ENCODE peak calls at places on chromosome 20, in four cellular contexts. V, L, A and X are unnamed samples.

GRCh38 chr20:55054443-55054842 is 579.0 kb downstream of the DOK5 start:
- DNase-seq in V (no peak), L (no peak), A (no peak), X (no peak)

GRCh38 chr20:5065489-5066383 is 54.0 kb downstream of the PCNA start:
- DNase-seq in V (no peak), L (peak; percentile 64), A (peak; percentile 98), X (peak; percentile 96)

GRCh38 chr20:14913896-14914295 is 576.5 kb upstream of the FLRT3 start:
- DNase-seq in V (no peak), L (no peak), A (no peak), X (no peak)

GRCh38 chr20:38321959-38322598 is 18.1 kb downstream of the BPI start:
- DNase-seq in V (no peak), L (peak; percentile 70), A (peak; percentile 51), X (no peak)

GRCh38 chr20:54714817-54715216 is 239.4 kb downstream of the DOK5 start:
- DNase-seq in V (no peak), L (no peak), A (no peak), X (no peak)

GRCh38 chr20:19783966-19784401 is 25.9 kb downstream of the RIN2 start:
- DNase-seq in V (peak; percentile 89), L (peak; percentile 28), A (peak; percentile 75), X (peak; percentile 30)

GRCh38 chr20:22511943-22512910 is 72.1 kb downstream of the FOXA2 start:
- DNase-seq in V (no peak), L (no peak), A (no peak), X (peak; percentile 89)

GRCh38 chr20:4998160-4998651 is 3.1 kb downstream of the SLC23A2 start:
- DNase-seq in V (no peak), L (no peak), A (no peak), X (no peak)

DNA sequence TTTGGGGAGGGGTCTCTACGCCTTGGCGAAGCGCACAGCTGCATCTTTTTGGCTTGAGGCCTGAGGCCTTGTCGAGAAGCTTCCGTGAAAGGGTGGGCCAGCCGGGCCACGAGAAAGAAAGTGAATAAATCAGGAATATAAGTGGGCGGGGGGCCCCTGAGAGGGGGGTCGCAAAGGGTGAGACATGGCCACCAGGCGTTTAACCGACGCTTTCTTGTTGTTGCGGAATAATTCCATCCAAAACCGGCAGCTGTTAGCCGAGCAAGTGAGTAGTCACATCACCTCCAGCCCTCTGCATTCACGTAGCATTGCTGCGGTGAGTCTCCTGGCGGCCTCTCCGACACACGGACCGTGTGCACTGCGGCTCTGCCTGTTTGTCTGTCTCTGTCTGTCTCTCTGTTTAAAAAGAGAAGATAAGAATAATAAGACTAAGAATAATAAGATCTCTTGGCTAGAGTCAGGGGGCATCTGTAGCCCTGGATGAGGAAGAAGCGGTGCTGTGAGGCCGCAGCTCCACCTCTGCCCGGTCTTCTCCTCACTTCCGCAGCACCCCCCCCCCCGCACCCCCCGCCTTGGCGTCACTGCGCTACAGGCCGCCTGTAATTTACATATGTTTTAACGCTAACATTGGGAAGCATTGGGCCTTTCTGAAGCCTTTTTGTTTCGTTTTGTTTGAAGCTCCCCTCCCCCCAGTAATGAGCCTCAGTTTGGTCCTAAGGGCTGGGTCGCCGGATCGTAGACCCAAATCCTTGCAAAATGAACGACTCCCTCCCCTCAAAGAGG is 931 bp downstream of the STX16 start:
- DNase-seq in V (no peak), L (peak; percentile 68), A (peak; percentile 58), X (peak; percentile 57)
- TF ChIP-seq POLR2A in V (no peak), L (no peak), A (peak; percentile 72), X (peak; percentile 73)

GRCh38 chr20:50692553-50692933 is 1.2 kb upstream of the RIPOR3 start:
- DNase-seq in V (no peak), L (no peak), A (no peak), X (no peak)
- H3K4me3 ChIP-seq in V (no peak overlapping the region), L (no peak overlapping the region), A (no peak overlapping the region), X (no peak overlapping the region)

GRCh38 chr20:32109392-32110172 is at the start of gene TM9SF4:
- DNase-seq in V (peak; percentile 85), L (peak; percentile 95), A (peak; percentile 93), X (peak; percentile 90)
- TF ChIP-seq POLR2A in V (peak; percentile 46), L (no peak), A (peak; percentile 51), X (peak; percentile 77)

GRCh38 chr20:32453467-32454163 is 95.5 kb downstream of the ASXL1 start:
- DNase-seq in V (no peak), L (no peak), A (no peak), X (no peak)
- H3K4me3 ChIP-seq in V (no peak overlapping the region), L (no peak overlapping the region), A (no peak overlapping the region), X (no peak overlapping the region)

DNA sequence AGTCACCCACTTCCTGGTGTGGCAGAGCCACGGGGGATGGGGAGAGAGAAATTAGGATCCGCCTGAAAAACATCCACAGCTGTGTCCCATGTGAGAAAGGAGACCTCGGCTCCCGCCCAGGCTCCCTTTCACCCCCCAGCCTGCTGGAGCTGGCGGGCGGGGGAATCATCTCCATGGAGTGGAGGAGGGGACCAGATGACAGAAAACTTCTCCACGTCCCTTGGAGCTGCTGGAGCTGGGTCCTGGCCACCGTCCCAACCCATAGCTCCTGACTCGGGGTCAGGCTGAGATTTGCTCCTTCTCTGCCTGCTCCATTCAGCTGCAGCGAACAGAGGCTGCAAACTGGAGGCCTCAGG is 113.8 kb downstream of the CEBPB start:
- DNase-seq in V (no peak), L (peak; percentile 79), A (peak; percentile 75), X (no peak)
- TF ChIP-seq POLR2A in V (no peak), L (no peak), A (no peak), X (no peak)

GRCh38 chr20:3672864-3673550 is 8.8 kb downstream of the ADAM33 start:
- DNase-seq in V (no peak), L (no peak), A (no peak), X (no peak)
- H3K4me3 ChIP-seq in V (no peak overlapping the region), L (no peak overlapping the region), A (no peak overlapping the region), X (no peak overlapping the region)

GRCh38 chr20:741620-742019 is 26.7 kb downstream of the SLC52A3 start:
- DNase-seq in V (no peak), L (no peak), A (no peak), X (no peak)
- TF ChIP-seq POLR2A in V (no peak), L (no peak), A (no peak), X (no peak)

DNA sequence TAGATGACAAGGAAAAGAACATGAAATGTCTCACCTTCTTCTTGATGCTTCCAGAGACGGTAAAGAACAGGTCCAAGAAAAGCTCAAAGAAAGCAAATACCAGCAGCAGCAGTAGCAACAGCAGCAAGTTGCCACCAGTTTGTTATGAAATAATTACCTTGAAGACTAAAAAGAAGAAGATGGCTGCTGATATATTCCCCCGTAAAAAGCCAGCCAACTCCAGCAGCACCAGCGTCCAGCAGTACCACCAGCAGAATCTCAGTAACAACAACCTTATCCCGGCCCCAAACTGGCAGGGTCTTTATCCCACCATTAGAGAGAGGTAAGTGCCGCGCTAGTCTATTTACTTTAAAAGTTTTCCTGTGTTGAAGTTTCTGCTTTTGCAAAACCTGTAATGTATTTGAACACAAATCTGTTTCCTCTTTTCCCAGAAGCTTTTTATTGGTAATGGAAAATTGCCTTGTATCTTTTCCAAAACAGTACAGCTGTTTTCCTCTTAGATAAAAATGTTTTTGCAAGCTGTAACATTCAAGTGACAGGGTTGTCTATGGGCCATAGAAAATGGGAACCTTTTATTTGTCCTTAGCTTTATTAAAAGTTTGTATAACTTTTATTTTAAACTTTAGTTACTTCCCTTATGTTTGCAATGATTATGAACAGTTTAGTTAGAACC is 723 bp downstream of the BTBD3 start:
- DNase-seq in V (no peak), L (peak; percentile 19), A (no peak), X (no peak)
- H3K4me3 ChIP-seq in V (peak overlapping the region; percentile 3), L (peak overlapping the region; percentile 24), A (no peak overlapping the region), X (peak overlapping the region; percentile 17)

DNA sequence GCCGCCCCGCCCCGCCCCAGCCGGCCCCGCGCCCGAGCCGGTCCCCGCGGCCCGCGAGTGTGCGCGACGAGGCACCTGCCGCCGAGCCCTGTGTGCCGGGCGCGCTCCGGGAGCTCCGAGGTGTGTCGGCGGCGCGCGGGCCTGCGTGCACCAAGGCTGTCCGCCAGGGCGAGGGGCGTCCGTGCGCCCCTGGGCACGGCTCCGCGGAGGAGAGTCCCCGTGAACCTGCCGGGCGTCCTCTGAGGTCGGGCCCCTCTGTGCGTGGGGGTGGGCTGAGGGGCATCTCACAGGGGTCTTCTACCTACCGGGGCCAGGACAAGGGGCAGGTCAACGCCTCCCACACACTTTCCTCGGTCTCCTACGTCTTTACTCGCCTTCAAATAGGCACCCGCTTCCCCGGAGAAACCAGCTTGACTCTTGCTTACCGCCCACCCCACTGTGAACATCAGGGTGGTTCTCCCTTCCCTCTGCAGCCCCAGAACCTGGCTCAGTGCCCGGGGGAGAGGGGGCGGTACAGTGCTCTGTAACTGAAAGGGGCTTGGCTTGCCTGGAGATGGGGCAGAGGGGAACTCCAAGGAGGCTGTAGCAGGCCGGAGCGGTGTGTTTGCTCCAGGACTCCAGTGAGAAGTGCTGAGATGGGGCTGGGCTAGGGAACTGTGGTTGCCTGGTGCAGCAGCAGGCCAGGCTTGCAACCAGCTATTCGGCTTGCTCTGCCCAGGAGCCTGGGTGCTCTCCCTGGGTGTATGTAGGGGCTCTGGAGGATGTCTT is at the start of gene SAMD10:
- DNase-seq in V (no peak), L (peak; percentile 52), A (no peak), X (peak; percentile 47)
- TF ChIP-seq POLR2A in V (no peak), L (no peak), A (no peak), X (no peak)